ENCODE peak calls at places on chromosome 1, in five cellular contexts. One of them, this sample, is unnamed.

GRCh38 chr1:234589064-234589765 is 20.8 kb downstream of the IRF2BP2 start:
- DNase-seq in cardiac fibroblast: peak; percentile 15
- DNase-seq in MCF 10A: peak; percentile 84
- DNase-seq in psoas muscle: peak; percentile 57
- DNase-seq in left lung: no peak
- DNase-seq in this sample: no peak

GRCh38 chr1:207962716-207963428 is 51.9 kb upstream of the CD34 start:
- DNase-seq in MCF 10A: no peak
- DNase-seq in left lung: peak; percentile 39
- DNase-seq in cardiac fibroblast: peak; percentile 54
- DNase-seq in psoas muscle: peak; percentile 73
- DNase-seq in this sample: no peak

GRCh38 chr1:23273450-23274133 is 56.3 kb upstream of the HTR1D start:
- DNase-seq in psoas muscle: no peak
- DNase-seq in cardiac fibroblast: peak; percentile 88
- DNase-seq in MCF 10A: peak; percentile 82
- DNase-seq in left lung: no peak
- DNase-seq in this sample: no peak

GRCh38 chr1:227892930-227893695 is 54.6 kb downstream of the WNT9A start:
- DNase-seq in MCF 10A: no peak
- DNase-seq in psoas muscle: peak; percentile 41
- DNase-seq in left lung: peak; percentile 22
- DNase-seq in cardiac fibroblast: no peak
- DNase-seq in this sample: peak; percentile 33

GRCh38 chr1:192869308-192869940 is 60.6 kb downstream of the RGS2 start:
- DNase-seq in left lung: no peak
- DNase-seq in MCF 10A: no peak
- DNase-seq in cardiac fibroblast: no peak
- DNase-seq in psoas muscle: no peak
- DNase-seq in this sample: no peak

GRCh38 chr1:235503333-235504121 is 725 bp downstream of the B3GALNT2 start:
- DNase-seq in left lung: peak; percentile 73
- DNase-seq in psoas muscle: peak; percentile 76
- DNase-seq in MCF 10A: peak; percentile 76
- DNase-seq in cardiac fibroblast: peak; percentile 56
- DNase-seq in this sample: peak; percentile 33

GRCh38 chr1:150567717-150568561 is 11.5 kb downstream of the MCL1 start:
- DNase-seq in cardiac fibroblast: peak; percentile 99
- DNase-seq in psoas muscle: peak; percentile 92
- DNase-seq in left lung: peak; percentile 88
- DNase-seq in MCF 10A: peak; percentile 100
- DNase-seq in this sample: peak; percentile 42

GRCh38 chr1:246208120-246208519 is 299.0 kb downstream of the SMYD3 start:
- DNase-seq in left lung: no peak
- DNase-seq in MCF 10A: no peak
- DNase-seq in cardiac fibroblast: no peak
- DNase-seq in psoas muscle: no peak
- DNase-seq in this sample: no peak

GRCh38 chr1:110436635-110437034 is 14.3 kb upstream of the PROK1 start:
- DNase-seq in psoas muscle: no peak
- DNase-seq in left lung: no peak
- DNase-seq in cardiac fibroblast: no peak
- DNase-seq in MCF 10A: no peak
- DNase-seq in this sample: peak; percentile 29

GRCh38 chr1:50644447-50645105 is 221.3 kb upstream of the DMRTA2 start:
- DNase-seq in cardiac fibroblast: no peak
- DNase-seq in MCF 10A: peak; percentile 3
- DNase-seq in left lung: no peak
- DNase-seq in psoas muscle: no peak
- DNase-seq in this sample: no peak

GRCh38 chr1:153260473-153260979 is 1.0 kb downstream of the LORICRIN start:
- DNase-seq in MCF 10A: no peak
- DNase-seq in cardiac fibroblast: no peak
- DNase-seq in left lung: no peak
- DNase-seq in psoas muscle: no peak
- DNase-seq in this sample: no peak

GRCh38 chr1:10179751-10180150 is 30.6 kb upstream of the KIF1B start:
- DNase-seq in psoas muscle: no peak
- DNase-seq in left lung: no peak
- DNase-seq in MCF 10A: no peak
- DNase-seq in cardiac fibroblast: no peak
- DNase-seq in this sample: no peak

GRCh38 chr1:107963009-107963408 is 2.0 kb downstream of the VAV3 start:
- DNase-seq in left lung: no peak
- DNase-seq in cardiac fibroblast: no peak
- DNase-seq in psoas muscle: no peak
- DNase-seq in MCF 10A: no peak
- DNase-seq in this sample: no peak

GRCh38 chr1:86703696-86704455 is 500 bp upstream of the SH3GLB1 start:
- DNase-seq in left lung: no peak
- DNase-seq in cardiac fibroblast: no peak
- DNase-seq in MCF 10A: peak; percentile 37
- DNase-seq in psoas muscle: no peak
- DNase-seq in this sample: no peak

GRCh38 chr1:221093903-221094865 is 214.9 kb downstream of the HLX start:
- DNase-seq in cardiac fibroblast: no peak
- DNase-seq in MCF 10A: no peak
- DNase-seq in psoas muscle: no peak
- DNase-seq in left lung: no peak
- DNase-seq in this sample: no peak

GRCh38 chr1:3570081-3570986 is 41.0 kb downstream of the MEGF6 start:
- DNase-seq in MCF 10A: no peak
- DNase-seq in left lung: no peak
- DNase-seq in psoas muscle: no peak
- DNase-seq in cardiac fibroblast: no peak
- DNase-seq in this sample: no peak

GRCh38 chr1:109392788-109393580 is 4.7 kb downstream of the SORT1 start:
- DNase-seq in cardiac fibroblast: peak; percentile 76
- DNase-seq in psoas muscle: peak; percentile 86
- DNase-seq in MCF 10A: peak; percentile 31
- DNase-seq in left lung: peak; percentile 70
- DNase-seq in this sample: no peak

GRCh38 chr1:223142269-223142668 is 779 bp downstream of the TLR5 start:
- DNase-seq in psoas muscle: no peak
- DNase-seq in MCF 10A: no peak
- DNase-seq in cardiac fibroblast: no peak
- DNase-seq in left lung: no peak
- DNase-seq in this sample: no peak

GRCh38 chr1:223144431-223144830 is 1.4 kb upstream of the TLR5 start:
- DNase-seq in MCF 10A: no peak
- DNase-seq in psoas muscle: no peak
- DNase-seq in cardiac fibroblast: no peak
- DNase-seq in left lung: no peak
- DNase-seq in this sample: no peak

GRCh38 chr1:223144914-223145313 is 1.9 kb upstream of the TLR5 start:
- DNase-seq in left lung: no peak
- DNase-seq in cardiac fibroblast: no peak
- DNase-seq in MCF 10A: no peak
- DNase-seq in psoas muscle: no peak
- DNase-seq in this sample: no peak

GRCh38 chr1:223142795-223143759 is at the start of gene TLR5:
- DNase-seq in psoas muscle: peak; percentile 90
- DNase-seq in MCF 10A: peak; percentile 92
- DNase-seq in cardiac fibroblast: peak; percentile 63
- DNase-seq in left lung: peak; percentile 92
- DNase-seq in this sample: peak; percentile 84

GRCh38 chr1:223143760-223144248 is 756 bp upstream of the TLR5 start:
- DNase-seq in MCF 10A: no peak
- DNase-seq in cardiac fibroblast: no peak
- DNase-seq in psoas muscle: peak; percentile 58
- DNase-seq in left lung: peak; percentile 87
- DNase-seq in this sample: no peak
- TF ChIP-seq CTCF in MCF 10A: no peak
- TF ChIP-seq CTCF in cardiac fibroblast: no peak
- TF ChIP-seq CTCF in psoas muscle: no peak
- TF ChIP-seq CTCF in left lung: no peak
- TF ChIP-seq CTCF in this sample: no peak

DNA sequence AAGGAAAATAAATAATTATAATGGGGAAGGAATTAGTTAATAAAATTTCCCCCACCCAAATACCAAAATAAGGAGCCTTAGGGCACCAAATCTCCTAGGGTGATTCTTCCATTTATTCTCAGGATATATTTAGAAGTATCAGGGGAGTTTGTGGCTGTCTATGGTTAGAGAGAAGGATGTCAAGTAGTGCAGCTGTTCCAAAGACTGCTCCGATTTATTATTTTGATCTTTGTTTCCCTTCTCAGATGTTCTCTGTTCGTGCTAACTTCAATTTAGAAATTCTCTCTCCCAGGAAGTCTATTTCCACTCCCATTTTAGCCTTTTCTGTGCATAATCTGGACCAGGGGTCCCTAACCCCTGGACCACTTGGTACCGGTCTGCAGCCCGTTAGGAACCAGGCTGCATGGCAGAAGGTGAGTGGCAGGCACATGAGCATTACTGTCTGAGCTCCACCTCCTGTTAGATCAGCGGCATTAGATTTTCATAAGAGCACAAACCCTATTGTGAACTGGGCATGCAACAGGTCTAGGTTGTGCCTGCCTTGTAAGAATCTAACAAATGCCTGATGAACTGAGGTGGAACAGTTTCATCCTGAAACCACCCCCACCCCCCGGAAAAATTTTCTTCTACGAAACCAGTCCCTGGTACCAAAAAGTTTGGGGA is 9.3 kb upstream of the MAST2 start:
- DNase-seq in psoas muscle: no peak
- DNase-seq in cardiac fibroblast: no peak
- DNase-seq in left lung: no peak
- DNase-seq in MCF 10A: no peak
- DNase-seq in this sample: no peak
- TF ChIP-seq CTCF in psoas muscle: peak; percentile 31
- TF ChIP-seq CTCF in cardiac fibroblast: no peak
- TF ChIP-seq CTCF in left lung: no peak
- TF ChIP-seq CTCF in MCF 10A: no peak
- TF ChIP-seq CTCF in this sample: no peak

DNA sequence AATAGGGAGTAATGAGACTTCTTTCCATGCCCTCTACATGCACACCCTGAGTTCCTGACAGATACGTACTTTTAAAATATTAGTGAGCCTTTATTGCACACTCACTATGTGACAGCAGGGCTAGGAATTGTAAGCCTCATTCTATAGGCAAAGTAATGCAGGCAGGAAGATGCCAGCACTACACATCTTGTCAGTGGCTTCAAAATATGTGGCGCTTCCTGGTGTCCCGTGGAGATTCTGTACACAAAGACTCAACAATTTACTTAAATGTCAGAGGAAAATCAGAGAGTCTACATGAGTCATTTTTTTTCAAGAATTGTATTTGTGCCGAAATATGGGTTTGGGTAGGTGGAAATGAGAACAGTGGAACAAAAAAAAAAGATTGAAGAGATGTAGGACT is 27.6 kb downstream of the RNASEL start:
- DNase-seq in left lung: no peak
- DNase-seq in psoas muscle: no peak
- DNase-seq in cardiac fibroblast: no peak
- DNase-seq in MCF 10A: no peak
- DNase-seq in this sample: no peak
- TF ChIP-seq CTCF in left lung: no peak
- TF ChIP-seq CTCF in psoas muscle: no peak
- TF ChIP-seq CTCF in cardiac fibroblast: no peak
- TF ChIP-seq CTCF in MCF 10A: no peak
- TF ChIP-seq CTCF in this sample: no peak

GRCh38 chr1:247538561-247538960 is 2.3 kb upstream of the OR2C3 start:
- DNase-seq in psoas muscle: no peak
- DNase-seq in MCF 10A: no peak
- DNase-seq in left lung: no peak
- DNase-seq in cardiac fibroblast: no peak
- DNase-seq in this sample: no peak
- TF ChIP-seq CTCF in psoas muscle: no peak
- TF ChIP-seq CTCF in MCF 10A: no peak
- TF ChIP-seq CTCF in left lung: no peak
- TF ChIP-seq CTCF in cardiac fibroblast: no peak
- TF ChIP-seq CTCF in this sample: no peak

DNA sequence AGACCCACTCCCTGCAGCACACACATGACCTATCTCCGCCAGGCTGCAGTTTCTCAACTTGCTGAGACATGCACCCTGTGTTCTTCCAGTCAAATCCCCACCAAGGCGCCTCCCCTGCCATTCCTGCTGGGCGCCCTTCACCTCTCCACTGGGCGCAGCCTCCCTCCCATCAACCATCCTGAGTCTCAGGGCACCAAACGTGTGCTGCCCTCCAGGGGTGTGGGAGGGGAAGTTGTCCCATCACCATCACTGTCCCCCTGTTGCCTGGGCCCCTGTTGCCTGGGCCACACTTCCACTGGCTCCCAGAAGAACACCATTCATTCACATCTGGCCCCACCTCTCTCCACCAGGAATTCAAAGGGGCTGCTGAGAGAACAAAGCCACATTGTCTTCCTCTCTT is 44.9 kb upstream of the EFHD2 start:
- DNase-seq in cardiac fibroblast: no peak
- DNase-seq in psoas muscle: no peak
- DNase-seq in MCF 10A: peak; percentile 53
- DNase-seq in left lung: no peak
- DNase-seq in this sample: no peak
- TF ChIP-seq CTCF in cardiac fibroblast: no peak
- TF ChIP-seq CTCF in psoas muscle: no peak
- TF ChIP-seq CTCF in MCF 10A: no peak
- TF ChIP-seq CTCF in left lung: no peak
- TF ChIP-seq CTCF in this sample: no peak

DNA sequence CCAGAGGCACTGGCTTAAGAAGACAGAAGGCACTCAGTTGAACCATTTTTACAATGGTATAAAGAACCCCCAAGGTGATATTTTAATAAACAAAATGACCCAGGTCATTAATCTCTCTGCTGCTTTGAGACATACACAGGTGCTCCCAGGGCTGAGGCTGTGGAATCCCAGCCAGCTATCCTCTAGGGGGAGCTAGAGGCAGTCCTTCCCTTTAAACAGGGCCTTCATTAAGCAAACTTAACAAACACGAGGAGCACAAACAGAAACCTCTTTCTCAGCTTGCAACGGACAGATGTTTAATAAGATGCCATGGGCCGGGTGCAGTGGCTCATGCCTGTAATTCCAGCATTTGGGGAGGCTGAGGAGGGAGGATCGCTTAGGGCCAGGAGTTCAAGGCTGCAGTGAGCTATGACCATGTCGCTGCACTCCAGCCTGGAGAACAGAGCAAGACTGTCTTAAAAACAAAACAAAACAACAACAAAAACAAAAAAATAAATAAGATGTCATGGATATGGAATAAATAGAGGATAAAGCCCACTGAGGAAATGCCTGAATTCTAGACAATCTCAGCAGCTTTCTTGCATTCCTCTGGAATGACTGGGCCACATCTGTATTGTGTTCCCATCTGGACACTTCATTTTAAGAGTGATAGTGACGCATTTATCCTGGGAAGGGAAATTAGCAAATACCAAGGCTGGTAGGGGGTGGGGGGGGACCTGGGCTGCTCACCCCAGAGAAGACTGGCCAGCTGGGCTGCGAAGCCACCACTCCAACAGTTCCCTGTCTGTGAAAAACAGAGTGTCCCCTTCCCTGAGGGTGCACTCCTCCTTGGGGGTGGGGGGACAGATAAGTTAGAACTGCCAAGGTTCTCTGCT is 106.5 kb downstream of the HIVEP3 start:
- DNase-seq in cardiac fibroblast: peak; percentile 94
- DNase-seq in left lung: no peak
- DNase-seq in MCF 10A: peak; percentile 79
- DNase-seq in psoas muscle: peak; percentile 80
- DNase-seq in this sample: peak; percentile 48
- TF ChIP-seq CTCF in cardiac fibroblast: peak; percentile 88
- TF ChIP-seq CTCF in left lung: peak; percentile 68
- TF ChIP-seq CTCF in MCF 10A: peak; percentile 59
- TF ChIP-seq CTCF in psoas muscle: peak; percentile 55
- TF ChIP-seq CTCF in this sample: peak; percentile 39